ENCODE peak calls at places on chromosome 6, in ten cellular contexts. H, U, O, V, B, C, T, P, W and G are unnamed samples.

GRCh38 chr6:36929607-36930006 is 24.9 kb upstream of the PI16 start:
- DNase-seq in H (no peak), U (no peak), O (no peak), V (no peak), B (no peak), C (no peak), T (no peak), P (peak; percentile 82), W (no peak), G (no peak)

GRCh38 chr6:39365281-39366074 is 43.0 kb upstream of the KCNK16 start:
- DNase-seq in H (no peak), U (peak; percentile 26), O (no peak), V (no peak), B (no peak), C (no peak), T (no peak), P (peak; percentile 38), W (no peak), G (peak; percentile 56)

GRCh38 chr6:163285689-163286088 is 128.8 kb upstream of the QKI start:
- DNase-seq in H (no peak), U (no peak), O (no peak), V (no peak), B (no peak), C (no peak), T (no peak), P (no peak), W (no peak), G (no peak)

GRCh38 chr6:36663504-36664446 is 14.7 kb upstream of the CDKN1A start:
- DNase-seq in H (no peak), U (no peak), O (no peak), V (no peak), B (no peak), C (no peak), T (no peak), P (no peak), W (no peak), G (no peak)

GRCh38 chr6:150282806-150283205 is 86.0 kb upstream of the IYD start:
- DNase-seq in H (no peak), U (no peak), O (no peak), V (no peak), B (no peak), C (no peak), T (no peak), P (peak; percentile 13), W (no peak), G (no peak)

GRCh38 chr6:18277181-18278006 is 13.1 kb upstream of the DEK start:
- DNase-seq in H (no peak), U (no peak), O (no peak), V (no peak), B (no peak), C (no peak), T (no peak), P (no peak), W (no peak), G (no peak)

GRCh38 chr6:80742481-80742880 is 636.0 kb downstream of the BCKDHB start:
- DNase-seq in H (no peak), U (no peak), O (no peak), V (no peak), B (peak; percentile 33), C (no peak), T (no peak), P (peak; percentile 25), W (no peak), G (no peak)

GRCh38 chr6:105681061-105681460 is 278.2 kb upstream of the PREP start:
- DNase-seq in H (no peak), U (no peak), O (no peak), V (no peak), B (no peak), C (no peak), T (no peak), P (no peak), W (no peak), G (no peak)

DNA sequence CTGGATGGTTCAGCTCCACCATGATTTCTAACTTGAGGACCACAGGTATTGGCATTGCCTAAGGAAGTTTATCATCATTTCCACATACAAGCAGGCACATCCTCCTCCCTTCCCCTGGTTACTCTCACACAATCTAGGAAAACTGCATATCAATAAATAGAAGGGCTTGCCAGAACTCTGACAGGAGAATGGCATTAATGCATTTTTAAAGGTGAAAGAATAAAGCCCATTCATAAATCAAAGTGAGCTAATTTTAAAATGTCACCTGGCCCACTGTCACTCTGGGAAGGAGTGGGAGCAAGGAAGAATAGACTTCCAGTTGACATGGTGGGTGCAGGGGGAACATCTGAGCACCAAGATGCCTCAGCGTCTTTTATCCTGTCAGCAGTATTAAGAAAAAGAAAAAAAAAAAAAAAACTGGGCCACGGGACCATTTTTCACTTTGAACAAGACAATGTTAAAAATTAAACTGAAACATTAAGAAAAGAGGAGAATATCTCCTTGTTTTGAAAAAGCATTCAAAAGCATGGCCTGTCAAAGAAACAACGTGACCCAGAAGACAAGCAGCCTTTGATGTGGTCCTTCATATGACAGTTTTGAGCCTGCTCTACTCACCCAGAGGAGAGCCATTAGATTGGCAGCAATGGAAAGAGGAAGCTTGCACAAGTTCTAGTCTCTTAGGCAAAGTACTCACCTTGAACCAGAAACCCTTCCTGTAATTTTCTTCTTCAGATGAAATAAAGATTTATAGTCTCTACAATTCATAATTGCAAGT is 39.3 kb upstream of the SMLR1 start:
- DNase-seq in H (no peak), U (no peak), O (no peak), V (no peak), B (no peak), C (no peak), T (no peak), P (no peak), W (no peak), G (no peak)
- TF ChIP-seq POLR2A in H (no peak), U (no peak), O (no peak), V (no peak), B (no peak), C (no peak), T (no peak), P (no peak), W (no peak), G (no peak)

GRCh38 chr6:63635563-63636515 is at the start of gene PHF3:
- DNase-seq in H (peak; percentile 93), U (peak; percentile 73), O (peak; percentile 90), V (peak; percentile 81), B (peak; percentile 87), C (peak; percentile 89), T (peak; percentile 51), P (peak; percentile 84), W (peak; percentile 91), G (peak; percentile 78)
- TF ChIP-seq POLR2A in H (peak; percentile 62), U (peak; percentile 47), O (peak; percentile 54), V (peak; percentile 69), B (peak; percentile 60), C (peak; percentile 61), T (no peak), P (peak; percentile 78), W (peak; percentile 39), G (no peak)

GRCh38 chr6:24778121-24778520 is 3.4 kb downstream of the GMNN start:
- DNase-seq in H (no peak), U (no peak), O (no peak), V (no peak), B (no peak), C (no peak), T (no peak), P (no peak), W (no peak), G (no peak)

GRCh38 chr6:24777227-24777626 is 2.5 kb downstream of the GMNN start:
- DNase-seq in H (no peak), U (no peak), O (no peak), V (no peak), B (no peak), C (no peak), T (no peak), P (no peak), W (no peak), G (no peak)

GRCh38 chr6:24778878-24779277 is 4.1 kb downstream of the GMNN start:
- DNase-seq in H (no peak), U (no peak), O (no peak), V (no peak), B (no peak), C (no peak), T (no peak), P (no peak), W (no peak), G (no peak)

GRCh38 chr6:24775520-24776058 is 852 bp downstream of the GMNN start:
- DNase-seq in H (no peak), U (peak; percentile 15), O (peak; percentile 25), V (no peak), B (no peak), C (no peak), T (no peak), P (peak; percentile 70), W (no peak), G (no peak)

DNA sequence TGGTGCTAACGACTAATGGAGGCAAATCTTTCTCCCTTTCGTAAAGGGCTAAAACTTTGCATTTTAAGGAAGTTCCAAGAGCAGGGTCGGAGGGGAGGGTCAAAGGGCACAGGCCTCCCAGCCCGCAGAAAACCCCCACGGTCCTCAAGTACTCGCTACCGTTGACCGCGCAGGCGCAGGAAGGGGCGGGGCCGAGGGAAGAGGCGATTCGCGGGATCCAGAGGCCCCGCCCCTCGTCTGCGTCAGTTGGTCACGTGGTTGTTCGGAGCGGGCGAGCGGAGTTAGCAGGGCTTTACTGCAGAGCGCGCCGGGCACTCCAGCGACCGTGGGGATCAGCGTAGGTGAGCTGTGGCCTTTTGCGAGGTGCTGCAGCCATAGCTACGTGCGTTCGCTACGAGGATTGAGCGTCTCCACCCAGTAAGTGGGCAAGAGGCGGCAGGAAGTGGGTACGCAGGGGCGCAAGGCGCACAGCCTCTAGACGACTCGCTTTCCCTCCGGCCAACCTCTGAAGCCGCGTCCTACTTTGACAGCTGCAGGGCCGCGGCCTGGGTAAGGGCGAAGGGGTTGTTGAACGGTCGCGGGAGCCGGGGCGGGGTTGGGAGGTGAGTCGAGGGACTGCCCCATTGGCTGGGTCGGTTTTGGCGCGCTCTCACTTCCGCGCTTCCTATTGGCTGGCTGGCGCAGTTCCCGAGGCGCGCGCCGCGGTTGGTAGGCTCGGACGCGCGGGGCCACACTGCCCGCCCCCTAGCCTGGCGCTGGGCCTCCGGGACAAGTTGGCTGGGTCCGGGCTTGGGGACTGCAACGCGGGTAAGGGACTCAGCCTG is at the start of gene GMNN:
- DNase-seq in H (peak; percentile 99), U (peak; percentile 85), O (peak; percentile 99), V (peak; percentile 88), B (peak; percentile 94), C (peak; percentile 97), T (peak; percentile 89), P (peak; percentile 89), W (peak; percentile 99), G (peak; percentile 100)
- TF ChIP-seq POLR2A in H (peak; percentile 80), U (peak; percentile 84), O (peak; percentile 73), V (peak; percentile 97), B (peak; percentile 85), C (peak; percentile 80), T (no peak), P (peak; percentile 73), W (peak; percentile 63), G (no peak)

DNA sequence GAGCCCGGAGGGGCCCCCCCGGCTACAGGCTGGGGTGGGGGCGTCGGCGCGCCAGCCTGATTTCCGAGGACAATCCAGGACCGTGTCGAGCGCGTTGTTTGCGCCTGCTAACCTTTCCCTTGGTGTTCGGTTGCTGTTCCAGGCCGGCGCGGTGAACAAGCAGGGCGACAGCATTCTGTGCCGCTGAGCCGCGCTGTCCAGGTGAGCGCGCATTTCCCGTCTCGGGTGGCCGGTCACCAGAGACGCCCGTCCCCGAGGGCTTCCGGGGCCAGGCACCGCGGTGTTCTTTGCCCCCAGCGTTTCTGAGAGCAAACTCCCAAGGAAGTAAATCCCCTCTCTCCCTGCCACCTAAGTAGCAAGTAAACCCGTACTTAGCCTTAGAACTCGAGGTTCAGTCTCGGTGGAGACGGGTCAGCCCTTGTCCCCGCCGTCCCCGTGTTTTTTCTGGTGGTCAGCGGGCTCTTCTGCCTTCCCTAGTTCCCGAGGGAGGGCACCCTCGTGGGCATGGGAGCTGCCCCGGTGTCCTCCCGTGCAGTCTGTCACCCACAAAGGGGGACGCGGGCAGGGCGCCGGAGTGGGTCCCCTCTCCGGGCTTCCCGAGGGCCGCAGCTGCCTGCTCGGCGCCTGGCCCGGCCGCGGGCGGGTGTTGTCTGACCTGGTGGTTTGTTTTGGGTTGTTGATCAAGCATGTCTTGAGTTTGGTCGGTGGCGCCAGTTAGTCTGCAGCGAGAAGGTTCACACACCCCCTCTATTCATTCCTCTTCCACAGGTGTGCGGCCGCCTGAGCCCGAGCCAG is 1.5 kb downstream of the ID4 start:
- DNase-seq in H (peak; percentile 32), U (no peak), O (no peak), V (no peak), B (no peak), C (peak; percentile 80), T (no peak), P (peak; percentile 11), W (peak; percentile 25), G (peak; percentile 86)
- TF ChIP-seq POLR2A in H (peak; percentile 21), U (no peak), O (no peak), V (no peak), B (no peak), C (peak; percentile 57), T (no peak), P (peak; percentile 33), W (no peak), G (no peak)